ENCODE peak calls at places on chromosomes 7 and 10, in four cellular contexts. H is body of pancreas, D is gastrocnemius medialis, G is transverse colon. R is an unnamed sample.

GRCh38 chr7:83415840-83416239 is 233.1 kb downstream of the SEMA3E start:
- DNase-seq in D (no peak), H (no peak), G (no peak), R (no peak)

GRCh38 chr10:71964669-71965515 is 697 bp downstream of the CHST3 start:
- DNase-seq in G (peak; percentile 44), D (peak; percentile 60), H (peak; percentile 53), R (peak; percentile 69)

GRCh38 chr10:65377687-65378086 is 1548.1 kb upstream of the LRRTM3 start:
- DNase-seq in D (no peak), G (no peak), H (no peak), R (no peak)

GRCh38 chr10:124999433-125000365 is 57.8 kb downstream of the ZRANB1 start:
- DNase-seq in G (peak; percentile 17), D (peak; percentile 62), H (peak; percentile 64), R (peak; percentile 82)

GRCh38 chr10:98235876-98236275 is 32.1 kb downstream of the LOXL4 start:
- DNase-seq in G (no peak), D (no peak), H (no peak), R (no peak)

GRCh38 chr7:106480161-106480579 is 180.8 kb downstream of the CCDC71L start:
- DNase-seq in G (no peak), D (no peak), H (no peak), R (no peak)

GRCh38 chr7:107826451-107826850 is 23.4 kb upstream of the SLC26A3 start:
- DNase-seq in H (no peak), D (no peak), G (no peak), R (no peak)

GRCh38 chr7:151752816-151753600 is 123.9 kb downstream of the PRKAG2 start:
- DNase-seq in D (no peak), H (no peak), G (no peak), R (no peak)

GRCh38 chr7:158292948-158293347 is 294.7 kb downstream of the PTPRN2 start:
- DNase-seq in D (no peak), H (no peak), G (no peak), R (no peak)

GRCh38 chr7:39621261-39621660 is 2.1 kb upstream of the RALA start:
- DNase-seq in D (no peak), G (no peak), H (no peak), R (no peak)

GRCh38 chr10:78348416-78349164 is 314.9 kb downstream of the RPS24 start:
- DNase-seq in H (peak; percentile 9), D (no peak), G (no peak), R (peak; percentile 2)

GRCh38 chr10:114773197-114773532 is 48.4 kb upstream of the FHIP2A start:
- DNase-seq in D (no peak), G (no peak), H (no peak), R (no peak)

GRCh38 chr7:5625938-5626337 is 155.5 kb downstream of the RNF216 start:
- DNase-seq in H (no peak), D (no peak), G (no peak), R (no peak)

GRCh38 chr7:120077777-120078176 is 195.2 kb upstream of the KCND2 start:
- DNase-seq in H (no peak), G (no peak), D (no peak), R (no peak)

GRCh38 chr10:61564444-61564843 is 98.3 kb upstream of the CABCOCO1 start:
- DNase-seq in H (no peak), G (no peak), D (no peak), R (no peak)

GRCh38 chr10:132879408-132880147 is 62.8 kb downstream of the CFAP46 start:
- DNase-seq in G (no peak), H (no peak), D (no peak), R (no peak)

GRCh38 chr7:134954197-134955082 is 31.9 kb upstream of the AGBL3 start:
- DNase-seq in H (no peak), G (no peak), D (no peak), R (no peak)

GRCh38 chr10:36473122-36473521 is 652.3 kb upstream of the ANKRD30A start:
- DNase-seq in G (no peak), H (no peak), D (no peak), R (no peak)

GRCh38 chr10:119208553-119208940 is 1.2 kb downstream of the GRK5 start:
- DNase-seq in D (no peak), H (no peak), G (no peak), R (no peak)

GRCh38 chr10:119206603-119207366 is 586 bp upstream of the GRK5 start:
- DNase-seq in G (peak; percentile 70), H (peak; percentile 63), D (peak; percentile 40), R (peak; percentile 89)

GRCh38 chr10:119205926-119206602 is 1.3 kb upstream of the GRK5 start:
- DNase-seq in D (peak; percentile 51), G (peak; percentile 77), H (peak; percentile 60), R (no peak)

GRCh38 chr10:119207713-119208552 is 562 bp downstream of the GRK5 start:
- DNase-seq in D (peak; percentile 24), G (peak; percentile 28), H (peak; percentile 29), R (peak; percentile 66)

GRCh38 chr10:119207367-119207668 is at the start of gene GRK5:
- DNase-seq in H (peak; percentile 94), D (peak; percentile 92), G (peak; percentile 95), R (peak; percentile 95)
- TF ChIP-seq POLR2A in H (peak; percentile 64), D (peak; percentile 66), G (peak; percentile 9), R (peak; percentile 50)

GRCh38 chr7:50822110-50822509 is 39.4 kb upstream of the GRB10 start:
- DNase-seq in H (no peak), D (no peak), G (no peak), R (no peak)

GRCh38 chr7:50821457-50821977 is 38.8 kb upstream of the GRB10 start:
- DNase-seq in D (peak; percentile 50), G (no peak), H (no peak), R (no peak)

GRCh38 chr7:50815138-50815537 is 32.4 kb upstream of the GRB10 start:
- DNase-seq in D (no peak), H (no peak), G (no peak), R (no peak)

GRCh38 chr7:50817561-50817960 is 34.9 kb upstream of the GRB10 start:
- DNase-seq in G (no peak), D (no peak), H (no peak), R (no peak)

GRCh38 chr7:50818324-50818723 is 35.6 kb upstream of the GRB10 start:
- DNase-seq in H (peak; percentile 43), G (no peak), D (no peak), R (no peak)
- H3K4me1 ChIP-seq in H (peaks cover 25% of the 10 kb centered on the region), G (no peaks in the 10 kb centered on the region), D (peaks cover 12% of the 10 kb centered on the region), R (no peaks in the 10 kb centered on the region)

GRCh38 chr10:127845756-127846155 is 47.0 kb downstream of the CLRN3 start:
- DNase-seq in G (no peak), D (no peak), H (no peak), R (no peak)
- H3K27ac ChIP-seq in G (no peak overlapping the region), D (no peak overlapping the region), H (no peak overlapping the region), R (no peak overlapping the region)

GRCh38 chr10:110209926-110210662 is 2.7 kb downstream of the MXI1 start:
- DNase-seq in H (peak; percentile 67), D (peak; percentile 39), G (peak; percentile 64), R (peak; percentile 82)
- TF ChIP-seq POLR2A in H (peak; percentile 16), D (no peak), G (no peak), R (no peak)

DNA sequence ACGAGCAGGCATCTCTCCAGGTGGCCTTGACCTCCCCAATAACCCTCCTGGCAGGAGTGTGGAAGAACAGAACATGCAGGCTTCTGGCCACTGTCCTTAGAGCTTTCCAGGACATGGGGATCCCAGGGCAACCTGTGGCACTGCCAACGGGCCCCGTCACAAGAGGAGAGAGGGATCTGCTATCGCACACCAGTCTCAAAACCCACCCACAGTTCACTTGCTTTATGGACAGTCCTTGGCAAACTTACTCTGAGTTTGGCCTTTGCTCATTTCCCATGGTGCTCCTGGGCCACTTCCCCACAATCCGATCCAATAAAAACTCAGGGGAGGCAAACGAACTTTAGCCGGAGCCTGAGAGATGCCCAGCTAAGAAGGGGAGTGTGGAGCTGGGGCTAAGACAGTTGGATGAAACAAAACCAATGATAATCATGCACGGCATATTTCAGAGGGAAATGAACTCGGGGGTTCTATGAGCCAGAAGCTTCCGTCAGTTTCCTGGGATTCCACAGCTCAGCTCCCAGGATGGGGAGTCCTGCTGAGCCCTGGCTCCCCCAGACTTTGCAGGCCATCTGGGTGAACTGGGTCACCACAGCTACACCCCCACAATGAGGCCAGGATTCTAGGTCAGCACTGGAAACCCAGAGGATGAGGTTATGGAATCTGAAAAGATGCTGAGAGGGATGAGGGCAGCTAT is 158.4 kb downstream of the NEURL1 start:
- DNase-seq in G (peak; percentile 61), H (no peak), D (peak; percentile 44), R (peak; percentile 68)
- H3K4me1 ChIP-seq in G (peaks cover 59% of the 10 kb centered on the region), H (peaks cover 6% of the 10 kb centered on the region), D (peaks cover 67% of the 10 kb centered on the region), R (peaks cover 53% of the 10 kb centered on the region)

GRCh38 chr7:69414555-69414954 is 183.7 kb upstream of the AUTS2 start:
- DNase-seq in G (no peak), D (no peak), H (no peak), R (no peak)
- H3K27ac ChIP-seq in G (no peak overlapping the region), D (no peak overlapping the region), H (no peak overlapping the region), R (no peak overlapping the region)